ENCODE peak calls at places on chromosomes 12 and 14, in ten cellular contexts. M is IMR-90, Z is Peyer's patch, A is HCT116, P is lower leg skin, I is body of pancreas, H is transverse colon, L is gastrocnemius medialis, R is heart left ventricle, V is endothelial cell of umbilical vein. W is an unnamed sample.

GRCh38 chr12:11705010-11705409 is 55.5 kb downstream of the ETV6 start:
- DNase-seq in M (peak), P (no peak), H (no peak), V (peak), Z (no peak), A (no peak), R (no peak), I (peak), L (no peak), W (no peak)

GRCh38 chr12:54749191-54749818 is 101.1 kb upstream of the DCD start:
- DNase-seq in A (peak), I (peak), Z (peak), L (no peak), H (no peak), M (peak), V (peak), P (no peak), R (no peak), W (peak)

GRCh38 chr12:124722871-124723270 is 140.8 kb downstream of the SCARB1 start:
- DNase-seq in V (no peak), H (no peak), I (no peak), R (no peak), P (no peak), M (no peak), Z (no peak), L (no peak), A (no peak), W (no peak)

GRCh38 chr14:29759521-29760340 is 167.9 kb downstream of the PRKD1 start:
- DNase-seq in H (no peak), I (no peak), Z (no peak), L (no peak), V (no peak), A (no peak), P (no peak), M (no peak), R (no peak), W (no peak)

GRCh38 chr12:13437541-13437940 is 241.0 kb downstream of the EMP1 start:
- DNase-seq in M (no peak), I (no peak), P (no peak), Z (no peak), A (peak), L (no peak), V (no peak), H (no peak), R (no peak), W (no peak)

GRCh38 chr12:122356192-122356635 is 66.3 kb downstream of the CLIP1 start:
- DNase-seq in M (peak), A (peak), Z (peak), L (no peak), R (peak), I (peak), H (peak), V (peak), P (peak), W (peak)

GRCh38 chr12:45273717-45274271 is 57.9 kb downstream of the ANO6 start:
- DNase-seq in I (peak), M (peak), P (peak), L (peak), H (no peak), Z (no peak), R (no peak), A (peak), V (peak), W (peak)

GRCh38 chr14:34604990-34605389 is 25.0 kb downstream of the SNX6 start:
- DNase-seq in L (no peak), M (peak), I (no peak), Z (no peak), H (no peak), A (no peak), P (no peak), R (no peak), V (peak), W (no peak)

GRCh38 chr12:20415641-20416040 is 47.3 kb downstream of the PDE3A start:
- DNase-seq in M (no peak), H (no peak), I (no peak), A (no peak), P (no peak), R (no peak), L (no peak), Z (no peak), V (no peak), W (peak)

GRCh38 chr12:105083551-105084105 is 630 bp downstream of the ALDH1L2 start:
- DNase-seq in R (peak), I (peak), H (peak), P (peak), L (peak), A (no peak), V (peak), Z (peak), M (peak), W (peak)

GRCh38 chr12:52224154-52224553 is 8.9 kb upstream of the KRT7 start:
- DNase-seq in P (no peak), Z (no peak), M (peak), H (no peak), I (no peak), L (no peak), A (no peak), V (no peak), R (no peak), W (no peak)

GRCh38 chr14:61526405-61527312 is 168.7 kb upstream of the HIF1A start:
- DNase-seq in I (peak), V (peak), R (no peak), M (no peak), P (no peak), A (no peak), H (no peak), L (peak), Z (no peak), W (no peak)

GRCh38 chr12:117579939-117580717 is 218.7 kb upstream of the NOS1 start:
- DNase-seq in V (no peak), H (no peak), M (no peak), A (no peak), P (no peak), Z (no peak), R (no peak), I (no peak), L (no peak), W (no peak)

GRCh38 chr12:53688134-53688533 is 12.3 kb upstream of the ATP5MC2 start:
- DNase-seq in Z (no peak), L (no peak), M (no peak), H (no peak), P (no peak), A (no peak), R (no peak), V (no peak), I (no peak), W (no peak)

GRCh38 chr14:94269156-94269555 is 23.9 kb downstream of the SERPINA10 start:
- DNase-seq in L (no peak), I (no peak), M (no peak), A (no peak), P (no peak), H (no peak), V (no peak), Z (no peak), R (no peak), W (no peak)

GRCh38 chr12:95446511-95446910 is 27.4 kb upstream of the METAP2 start:
- DNase-seq in A (no peak), I (peak), P (no peak), Z (peak), V (no peak), R (peak), L (no peak), M (peak), H (peak), W (peak)

GRCh38 chr14:91250912-91251311 is 6.4 kb upstream of the GPR68 start:
- DNase-seq in I (no peak), H (no peak), V (no peak), Z (no peak), L (no peak), M (no peak), A (no peak), R (no peak), P (no peak), W (no peak)

GRCh38 chr14:93950948-93951668 is 24.0 kb downstream of the FAM181A start:
- DNase-seq in L (peak), A (no peak), H (no peak), M (peak), I (no peak), V (no peak), P (no peak), R (no peak), Z (no peak), W (no peak)

GRCh38 chr12:106227641-106228319 is 20.0 kb downstream of the CKAP4 start:
- DNase-seq in I (peak), Z (peak), L (peak), V (no peak), P (peak), H (peak), A (no peak), M (no peak), R (peak), W (no peak)

GRCh38 chr14:52825085-52825484 is 33.7 kb upstream of the GNPNAT1 start:
- DNase-seq in L (no peak), Z (no peak), M (no peak), I (no peak), R (no peak), P (no peak), H (no peak), V (peak), A (no peak), W (no peak)

GRCh38 chr12:26226629-26227375 is 31.4 kb downstream of the SSPN start:
- DNase-seq in I (peak), P (no peak), Z (peak), V (peak), R (peak), H (peak), L (no peak), A (no peak), M (no peak), W (peak)

GRCh38 chr12:63900922-63901793 is 56.7 kb downstream of the SRGAP1 start:
- DNase-seq in P (no peak), R (no peak), L (no peak), A (no peak), Z (no peak), I (peak), V (no peak), M (no peak), H (no peak), W (no peak)

GRCh38 chr12:94603434-94604068 is 46.8 kb downstream of the TMCC3 start:
- DNase-seq in I (peak), L (no peak), H (peak), Z (peak), M (no peak), V (no peak), A (peak), R (peak), P (no peak), W (peak)

GRCh38 chr14:70871863-70872677 is 35.2 kb upstream of the PCNX1 start:
- DNase-seq in R (no peak), P (no peak), M (no peak), A (no peak), I (no peak), Z (no peak), H (no peak), L (no peak), V (no peak), W (no peak)

DNA sequence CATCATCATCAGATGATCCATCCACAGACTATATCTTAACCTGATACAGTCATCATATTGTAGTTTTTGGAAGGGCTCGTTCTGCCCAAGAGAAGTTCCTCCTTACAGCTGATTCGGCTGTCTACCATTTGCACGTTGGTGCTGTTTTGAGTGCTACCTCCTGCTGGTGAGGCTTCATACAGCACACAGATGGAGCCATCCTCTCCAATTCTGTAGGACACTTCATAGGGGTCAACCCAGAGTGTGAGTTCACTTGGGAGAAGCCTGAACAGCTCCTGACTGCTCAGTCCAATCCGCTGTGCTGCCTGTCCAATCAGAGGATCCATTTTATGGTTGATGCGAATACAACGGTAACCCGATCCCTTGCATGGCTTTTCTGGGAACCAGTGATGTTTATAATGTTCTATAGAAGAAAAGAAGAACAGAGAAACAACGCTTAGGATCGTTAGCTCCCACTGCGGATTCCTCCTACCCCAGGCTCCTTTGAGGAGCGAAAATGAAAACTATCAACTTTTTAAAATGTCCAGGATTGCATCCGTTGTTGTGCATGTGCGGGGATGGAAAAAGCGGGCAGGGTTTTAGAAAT is 1.5 kb downstream of the BTG1 start:
- DNase-seq in P (peak), A (peak), H (peak), V (peak), Z (peak), R (peak), I (peak), M (peak), L (peak), W (peak)
- TF ChIP-seq POLR2A in P (no peak), A (no peak), H (peak), V (no peak), Z (no peak), R (peak), I (peak), M (peak), L (peak), W (no peak)

GRCh38 chr14:63747836-63748235 is 20.0 kb upstream of the SGPP1 start:
- DNase-seq in H (no peak), A (no peak), R (no peak), Z (no peak), I (no peak), L (no peak), P (no peak), M (no peak), V (no peak), W (no peak)

GRCh38 chr14:63745272-63745671 is 17.4 kb upstream of the SGPP1 start:
- DNase-seq in I (no peak), Z (no peak), L (no peak), R (no peak), M (no peak), A (no peak), P (no peak), V (no peak), H (no peak), W (no peak)

GRCh38 chr14:63745858-63746425 is 18.1 kb upstream of the SGPP1 start:
- DNase-seq in M (no peak), L (no peak), A (no peak), V (no peak), I (peak), R (no peak), H (peak), Z (peak), P (peak), W (peak)
- TF ChIP-seq POLR2A in M (no peak), L (no peak), A (no peak), V (no peak), I (no peak), R (no peak), H (no peak), Z (no peak), P (no peak), W (no peak)

GRCh38 chr12:6638305-6638704 is 2.5 kb upstream of the LPAR5 start:
- DNase-seq in P (no peak), A (no peak), Z (peak), L (peak), I (peak), H (no peak), M (no peak), R (no peak), V (no peak), W (no peak)

GRCh38 chr12:6632026-6632978 is 3.5 kb downstream of the LPAR5 start:
- DNase-seq in V (no peak), A (no peak), M (no peak), P (peak), L (no peak), R (no peak), I (peak), Z (peak), H (peak), W (no peak)

GRCh38 chr12:6635375-6635855 is 344 bp downstream of the LPAR5 start:
- DNase-seq in A (no peak), I (no peak), M (no peak), R (no peak), Z (peak), P (no peak), L (no peak), H (no peak), V (no peak), W (no peak)

GRCh38 chr12:6639151-6639773 is 3.5 kb upstream of the LPAR5 start:
- DNase-seq in A (no peak), R (no peak), Z (no peak), M (no peak), I (no peak), H (no peak), V (peak), L (no peak), P (no peak), W (peak)

DNA sequence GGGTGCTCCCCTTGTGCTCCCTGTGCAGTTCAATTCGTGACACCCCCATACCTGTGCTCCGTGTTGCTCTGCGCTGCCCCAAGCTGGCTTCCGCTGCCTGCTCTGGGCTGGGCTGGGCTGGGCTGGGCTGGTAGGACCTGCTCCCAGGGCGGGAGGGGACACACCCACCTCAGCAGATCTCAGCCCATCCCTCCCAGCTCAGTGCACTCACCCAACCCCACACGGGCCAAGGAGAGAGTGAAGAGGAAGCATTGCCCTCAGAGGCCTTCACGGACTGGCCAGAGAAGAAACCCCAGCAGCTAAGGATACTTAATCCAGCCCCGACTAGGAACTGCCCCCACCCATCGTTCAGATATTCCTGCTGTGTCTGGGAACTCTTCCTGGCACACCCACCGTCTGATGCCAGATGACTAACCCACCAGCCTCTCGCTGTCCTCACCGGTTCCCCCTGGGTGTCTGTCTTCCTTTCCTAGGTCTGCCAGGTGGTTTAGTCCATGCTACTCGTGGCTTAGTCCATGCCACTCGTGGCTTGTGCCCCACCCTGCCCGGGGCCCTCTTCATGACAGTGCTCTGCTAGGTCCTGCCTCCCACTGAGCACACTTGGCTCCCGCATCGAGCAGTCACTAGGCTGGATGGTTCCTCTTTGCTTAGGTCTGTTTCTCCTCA is at the start of gene LPAR5:
- DNase-seq in H (peak), R (no peak), M (no peak), V (no peak), L (no peak), Z (peak), A (peak), P (peak), I (peak), W (peak)
- TF ChIP-seq POLR2A in H (peak), R (no peak), M (no peak), V (no peak), L (no peak), Z (peak), A (no peak), P (no peak), I (no peak), W (peak)

DNA sequence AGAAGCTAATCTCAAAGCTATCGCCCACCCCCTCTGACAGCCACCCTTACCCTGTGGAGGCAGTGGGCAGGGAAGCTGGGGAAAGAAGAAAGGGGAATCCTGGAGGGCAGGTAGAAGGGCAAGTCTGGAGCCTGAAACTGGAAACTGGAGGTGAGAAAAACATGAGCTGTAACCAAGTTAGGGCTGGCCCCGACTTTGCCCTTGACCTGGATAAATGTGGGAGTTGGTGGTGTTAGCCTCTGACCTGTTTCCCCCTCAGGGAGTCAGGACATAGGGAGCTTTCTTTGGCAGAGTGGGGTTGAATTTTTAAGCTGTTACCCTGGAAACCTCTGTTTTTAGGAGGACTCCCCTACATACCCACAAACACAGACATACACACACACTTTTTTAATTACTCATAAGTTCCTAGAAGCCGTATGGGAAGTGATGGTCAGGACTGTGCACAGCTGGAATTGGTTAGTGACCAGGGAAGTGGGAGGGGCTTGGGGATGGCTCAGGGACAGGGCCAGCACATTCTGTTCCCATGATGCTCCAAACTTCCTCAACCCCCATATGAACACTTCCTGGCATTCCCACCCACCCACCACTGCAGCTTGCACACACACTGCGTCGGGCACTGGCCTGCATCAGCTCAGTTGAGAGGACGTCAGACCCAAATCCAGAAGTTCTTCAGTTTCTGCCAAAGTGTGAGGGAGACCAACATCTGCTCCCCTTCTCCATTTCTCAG is 5.0 kb upstream of the MMP19 start:
- DNase-seq in Z (peak), R (peak), I (peak), P (peak), V (peak), H (peak), M (peak), A (no peak), L (peak), W (no peak)
- TF ChIP-seq POLR2A in Z (no peak), R (peak), I (peak), P (no peak), V (peak), H (peak), M (peak), A (no peak), L (peak), W (no peak)